ENCODE peak calls at places on chromosomes 11 and 22, in four cellular contexts. A is bronchial epithelial cell, H is Caco-2, K is RWPE2. L is an unnamed sample.
A peak's percentile ranks its signal among the peaks of the same experiment; 100 is the strongest.

GRCh38 chr11:100672483-100673038 is 14.5 kb upstream of the ARHGAP42 start:
- DNase-seq in A (no peak), H (no peak), K (no peak), L (peak; percentile 81)

GRCh38 chr11:65421204-65422103 is 1.1 kb upstream of the NEAT1 start:
- DNase-seq in A (peak; percentile 99), H (peak; percentile 93), K (peak; percentile 97), L (peak; percentile 95)

GRCh38 chr11:46238078-46238966 is 39.1 kb upstream of the CREB3L1 start:
- DNase-seq in A (no peak), H (peak; percentile 64), K (no peak), L (no peak)

GRCh38 chr11:55554169-55554568 is at the start of gene OR4C15:
- DNase-seq in A (no peak), H (no peak), K (no peak), L (no peak)

GRCh38 chr11:122036022-122036421 is 80.0 kb downstream of the BLID start:
- DNase-seq in A (no peak), H (no peak), K (no peak), L (no peak)

GRCh38 chr11:86230196-86230813 is 14.2 kb upstream of the EED start:
- DNase-seq in A (peak; percentile 55), H (peak; percentile 59), K (no peak), L (no peak)

GRCh38 chr22:38943181-38943580 is 14.2 kb upstream of the APOBEC3A start:
- DNase-seq in A (no peak), H (peak; percentile 5), K (no peak), L (no peak)

GRCh38 chr11:97009613-97010012 is 619.8 kb downstream of the JRKL start:
- DNase-seq in A (no peak), H (no peak), K (no peak), L (no peak)

GRCh38 chr22:42807185-42807584 is 49.9 kb downstream of the ARFGAP3 start:
- DNase-seq in A (no peak), H (no peak), K (no peak), L (no peak)

GRCh38 chr22:49948958-49949913 is 11.3 kb upstream of the PIM3 start:
- DNase-seq in A (no peak), H (peak; percentile 70), K (no peak), L (peak; percentile 91)

GRCh38 chr11:101915811-101916291 is 471 bp downstream of the ANGPTL5 start:
- DNase-seq in A (peak; percentile 47), H (no peak), K (no peak), L (no peak)

GRCh38 chr11:130452941-130453340 is 4.5 kb downstream of the ADAMTS15 start:
- DNase-seq in A (no peak), H (no peak), K (no peak), L (no peak)

GRCh38 chr11:35102267-35102666 is 36.7 kb upstream of the CD44 start:
- DNase-seq in A (no peak), H (no peak), K (no peak), L (no peak)
- H3K4me3 ChIP-seq in A (no peak overlapping the region), H (no peak overlapping the region), K (no peak overlapping the region), L (no peak overlapping the region)

DNA sequence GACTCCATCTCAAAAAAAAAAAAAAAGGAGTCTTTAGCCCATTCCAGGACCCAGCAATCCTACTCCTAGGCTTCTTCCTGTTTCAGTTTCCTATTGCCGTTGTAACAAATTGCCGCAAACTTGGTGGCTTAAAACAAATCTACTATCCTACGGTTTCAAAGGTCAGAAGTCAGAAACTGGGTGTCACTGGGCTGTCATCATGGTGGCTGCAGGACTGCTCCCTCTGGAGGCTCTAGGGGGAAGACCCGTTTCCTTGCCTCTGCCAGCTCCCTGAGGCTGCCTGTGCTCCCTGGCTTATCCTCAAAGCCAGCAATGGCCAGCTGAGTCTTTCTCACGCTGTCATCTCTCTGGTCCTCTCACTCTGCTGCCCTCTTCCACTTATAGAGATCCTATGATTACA is 8.7 kb upstream of the DAGLA start:
- DNase-seq in A (peak; percentile 21), H (peak; percentile 79), K (no peak), L (no peak)
- TF ChIP-seq CTCF in A (peak; percentile 55), H (peak; percentile 83), K (peak; percentile 21), L (peak; percentile 27)

GRCh38 chr11:57322881-57323467 is 1.8 kb downstream of the TNKS1BP1 start:
- DNase-seq in A (peak; percentile 74), H (no peak), K (no peak), L (no peak)

GRCh38 chr11:57320719-57321387 is 3.9 kb downstream of the TNKS1BP1 start:
- DNase-seq in A (no peak), H (no peak), K (no peak), L (no peak)

GRCh38 chr11:57321388-57321995 is 3.3 kb downstream of the TNKS1BP1 start:
- DNase-seq in A (no peak), H (no peak), K (no peak), L (no peak)

GRCh38 chr11:57323503-57324153 is 1.1 kb downstream of the TNKS1BP1 start:
- DNase-seq in A (no peak), H (no peak), K (no peak), L (no peak)

GRCh38 chr11:57321996-57322880 is 2.5 kb downstream of the TNKS1BP1 start:
- DNase-seq in A (peak; percentile 95), H (peak; percentile 65), K (peak; percentile 97), L (peak; percentile 81)
- H3K4me3 ChIP-seq in A (peak overlapping the region; percentile 90), H (no peak overlapping the region), K (peak overlapping the region; percentile 58), L (peak overlapping the region; percentile 89)

GRCh38 chr11:115141221-115141620 is 363.0 kb downstream of the CADM1 start:
- DNase-seq in A (no peak), H (no peak), K (no peak), L (no peak)
- TF ChIP-seq CTCF in A (no peak), H (no peak), K (no peak), L (no peak)

DNA sequence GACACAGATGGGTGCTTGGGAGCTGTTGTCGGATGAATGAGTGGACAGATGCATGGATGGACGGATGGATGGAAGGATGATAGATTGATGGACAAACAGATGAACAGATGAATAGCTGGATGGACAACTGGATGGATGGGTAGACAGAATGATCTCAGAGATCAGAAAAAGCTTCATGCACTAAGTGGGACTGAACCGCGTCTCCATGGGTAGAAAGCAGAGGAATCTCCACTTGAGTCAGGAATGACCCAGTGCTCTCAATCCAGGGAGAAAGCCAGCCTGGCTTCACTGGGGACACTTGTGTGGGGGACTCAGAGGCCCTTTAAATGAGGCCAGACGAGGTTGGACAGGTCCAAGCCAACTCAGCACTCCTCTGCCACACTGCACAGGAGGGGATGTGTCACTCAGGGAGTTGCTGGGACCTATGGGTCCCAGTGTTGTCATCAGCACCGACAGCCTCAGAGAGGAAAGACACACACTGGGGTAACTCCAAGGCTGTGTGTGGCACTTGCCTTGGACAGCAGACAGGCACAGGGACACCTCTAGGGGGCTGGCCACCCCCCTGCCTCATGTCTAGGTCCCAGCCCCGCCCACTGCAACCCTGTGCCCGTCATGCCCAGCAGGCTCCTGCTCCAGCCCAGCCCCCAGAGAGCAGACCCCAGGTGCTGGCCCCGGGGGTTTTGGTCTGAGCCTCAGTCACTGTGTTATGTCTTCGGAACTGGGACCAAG is 5.6 kb downstream of the IGLL5 start:
- DNase-seq in A (no peak), H (no peak), K (no peak), L (no peak)
- H3K4me3 ChIP-seq in A (no peak overlapping the region), H (no peak overlapping the region), K (no peak overlapping the region), L (no peak overlapping the region)

GRCh38 chr11:104259121-104259610 is 95.2 kb upstream of the PDGFD start:
- DNase-seq in A (no peak), H (no peak), K (no peak), L (peak; percentile 23)

GRCh38 chr11:104256525-104256924 is 92.6 kb upstream of the PDGFD start:
- DNase-seq in A (peak; percentile 30), H (no peak), K (no peak), L (no peak)

DNA sequence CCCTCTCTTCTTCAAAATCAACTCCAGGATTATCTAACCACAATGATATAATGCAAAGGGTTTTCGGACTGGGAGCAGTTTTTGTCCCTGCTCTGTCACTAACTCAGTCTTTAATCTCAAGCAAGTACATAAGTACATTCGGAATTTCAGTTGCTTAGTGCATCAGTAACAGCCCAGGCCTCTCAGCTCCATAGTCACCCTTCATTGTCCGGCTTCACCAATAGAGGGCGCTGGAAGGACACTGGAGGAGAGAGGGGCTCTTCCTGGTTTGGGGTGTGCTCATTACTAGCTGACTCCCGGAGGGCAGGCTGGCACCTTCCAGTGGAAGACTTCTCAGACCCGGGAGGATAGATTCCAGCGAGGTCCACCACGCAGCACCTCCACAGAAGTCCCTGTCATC is 90.4 kb upstream of the PDGFD start:
- DNase-seq in A (peak; percentile 48), H (peak; percentile 59), K (no peak), L (no peak)
- TF ChIP-seq CTCF in A (peak; percentile 85), H (peak; percentile 73), K (peak; percentile 67), L (peak; percentile 75)

GRCh38 chr11:129223260-129223659 is 31.1 kb upstream of the ARHGAP32 start:
- DNase-seq in A (no peak), H (no peak), K (no peak), L (no peak)
- H3K4me3 ChIP-seq in A (no peak overlapping the region), H (no peak overlapping the region), K (no peak overlapping the region), L (no peak overlapping the region)

GRCh38 chr11:34890812-34891211 is 25.4 kb downstream of the APIP start:
- DNase-seq in A (peak; percentile 59), H (no peak), K (no peak), L (peak; percentile 36)
- TF ChIP-seq CTCF in A (peak; percentile 28), H (peak; percentile 37), K (peak; percentile 51), L (peak; percentile 53)